ENCODE peak calls at places on chromosomes 4 and X, in ten cellular contexts. One of them, this sample, is unnamed.

GRCh38 chr4:152735302-152735917 is 44.1 kb downstream of the TIGD4 start:
- DNase-seq in testis: no peak
- DNase-seq in tibial artery: no peak
- DNase-seq in OCI-LY7: peak; percentile 72
- DNase-seq in left ventricle myocardium inferior: no peak
- DNase-seq in mesendoderm: peak; percentile 70
- DNase-seq in CD4-positive, CD25-positive, alpha-beta regulatory T cell: peak; percentile 36
- DNase-seq in Panc1: no peak
- DNase-seq in mucosa of descending colon: no peak
- DNase-seq in adrenal gland: no peak
- DNase-seq in this sample: peak; percentile 24

GRCh38 chr4:7581477-7581876 is 146.7 kb upstream of the PSAPL1 start:
- DNase-seq in Panc1: no peak
- DNase-seq in adrenal gland: no peak
- DNase-seq in mucosa of descending colon: peak; percentile 15
- DNase-seq in mesendoderm: peak; percentile 72
- DNase-seq in testis: peak; percentile 57
- DNase-seq in left ventricle myocardium inferior: no peak
- DNase-seq in CD4-positive, CD25-positive, alpha-beta regulatory T cell: no peak
- DNase-seq in tibial artery: no peak
- DNase-seq in OCI-LY7: peak; percentile 25
- DNase-seq in this sample: no peak

GRCh38 chr4:146245899-146246298 is 31.6 kb downstream of the REELD1 start:
- DNase-seq in testis: no peak
- DNase-seq in Panc1: no peak
- DNase-seq in left ventricle myocardium inferior: peak; percentile 22
- DNase-seq in adrenal gland: peak; percentile 54
- DNase-seq in OCI-LY7: no peak
- DNase-seq in mucosa of descending colon: no peak
- DNase-seq in CD4-positive, CD25-positive, alpha-beta regulatory T cell: no peak
- DNase-seq in tibial artery: no peak
- DNase-seq in mesendoderm: no peak
- DNase-seq in this sample: no peak

GRCh38 chrX:154056739-154057367 is 37.2 kb upstream of the IRAK1 start:
- DNase-seq in testis: no peak
- DNase-seq in left ventricle myocardium inferior: no peak
- DNase-seq in OCI-LY7: peak; percentile 7
- DNase-seq in mesendoderm: no peak
- DNase-seq in Panc1: no peak
- DNase-seq in CD4-positive, CD25-positive, alpha-beta regulatory T cell: peak; percentile 34
- DNase-seq in mucosa of descending colon: peak; percentile 14
- DNase-seq in tibial artery: no peak
- DNase-seq in adrenal gland: peak; percentile 36
- DNase-seq in this sample: no peak

GRCh38 chrX:46589977-46590723 is 16.6 kb downstream of the CHST7 start:
- DNase-seq in tibial artery: no peak
- DNase-seq in adrenal gland: no peak
- DNase-seq in CD4-positive, CD25-positive, alpha-beta regulatory T cell: peak; percentile 39
- DNase-seq in Panc1: no peak
- DNase-seq in testis: no peak
- DNase-seq in mesendoderm: no peak
- DNase-seq in OCI-LY7: no peak
- DNase-seq in left ventricle myocardium inferior: no peak
- DNase-seq in mucosa of descending colon: no peak
- DNase-seq in this sample: no peak

GRCh38 chr4:26787461-26788340 is 72.9 kb upstream of the STIM2 start:
- DNase-seq in mesendoderm: peak; percentile 81
- DNase-seq in tibial artery: no peak
- DNase-seq in Panc1: no peak
- DNase-seq in adrenal gland: peak; percentile 59
- DNase-seq in left ventricle myocardium inferior: peak; percentile 31
- DNase-seq in CD4-positive, CD25-positive, alpha-beta regulatory T cell: peak; percentile 29
- DNase-seq in mucosa of descending colon: peak; percentile 44
- DNase-seq in testis: no peak
- DNase-seq in OCI-LY7: peak; percentile 88
- DNase-seq in this sample: peak; percentile 13

GRCh38 chr4:26194764-26195163 is 126.0 kb upstream of the RBPJ start:
- DNase-seq in testis: no peak
- DNase-seq in CD4-positive, CD25-positive, alpha-beta regulatory T cell: no peak
- DNase-seq in OCI-LY7: no peak
- DNase-seq in tibial artery: no peak
- DNase-seq in mesendoderm: no peak
- DNase-seq in Panc1: no peak
- DNase-seq in adrenal gland: no peak
- DNase-seq in left ventricle myocardium inferior: no peak
- DNase-seq in mucosa of descending colon: no peak
- DNase-seq in this sample: no peak

GRCh38 chr4:77742054-77742453 is 77.1 kb downstream of the CNOT6L start:
- DNase-seq in mucosa of descending colon: no peak
- DNase-seq in adrenal gland: no peak
- DNase-seq in OCI-LY7: no peak
- DNase-seq in tibial artery: no peak
- DNase-seq in testis: no peak
- DNase-seq in Panc1: no peak
- DNase-seq in left ventricle myocardium inferior: no peak
- DNase-seq in mesendoderm: no peak
- DNase-seq in CD4-positive, CD25-positive, alpha-beta regulatory T cell: no peak
- DNase-seq in this sample: no peak

GRCh38 chrX:56978172-56978571 is 17.2 kb downstream of the SPIN3 start:
- DNase-seq in adrenal gland: peak; percentile 34
- DNase-seq in Panc1: no peak
- DNase-seq in mucosa of descending colon: peak; percentile 43
- DNase-seq in OCI-LY7: peak; percentile 52
- DNase-seq in CD4-positive, CD25-positive, alpha-beta regulatory T cell: peak; percentile 80
- DNase-seq in left ventricle myocardium inferior: no peak
- DNase-seq in testis: peak; percentile 14
- DNase-seq in mesendoderm: peak; percentile 62
- DNase-seq in tibial artery: no peak
- DNase-seq in this sample: no peak

GRCh38 chr4:140266958-140267568 is 106.4 kb upstream of the SCOC start:
- DNase-seq in OCI-LY7: no peak
- DNase-seq in tibial artery: no peak
- DNase-seq in Panc1: no peak
- DNase-seq in left ventricle myocardium inferior: no peak
- DNase-seq in CD4-positive, CD25-positive, alpha-beta regulatory T cell: no peak
- DNase-seq in mesendoderm: no peak
- DNase-seq in adrenal gland: no peak
- DNase-seq in mucosa of descending colon: no peak
- DNase-seq in testis: no peak
- DNase-seq in this sample: no peak
- H3K36me3 ChIP-seq in OCI-LY7: no peaks in the 10 kb centered on the region
- H3K36me3 ChIP-seq in tibial artery: no peaks in the 10 kb centered on the region
- H3K36me3 ChIP-seq in Panc1: no peaks in the 10 kb centered on the region
- H3K36me3 ChIP-seq in left ventricle myocardium inferior: no peaks in the 10 kb centered on the region
- H3K36me3 ChIP-seq in CD4-positive, CD25-positive, alpha-beta regulatory T cell: no peaks in the 10 kb centered on the region
- H3K36me3 ChIP-seq in mesendoderm: no peaks in the 10 kb centered on the region
- H3K36me3 ChIP-seq in adrenal gland: no peaks in the 10 kb centered on the region
- H3K36me3 ChIP-seq in mucosa of descending colon: no peaks in the 10 kb centered on the region
- H3K36me3 ChIP-seq in testis: no peaks in the 10 kb centered on the region
- H3K36me3 ChIP-seq in this sample: no peaks in the 10 kb centered on the region

GRCh38 chrX:44874481-44875184 is 1.6 kb downstream of the KDM6A start:
- DNase-seq in testis: peak; percentile 33
- DNase-seq in OCI-LY7: peak; percentile 37
- DNase-seq in CD4-positive, CD25-positive, alpha-beta regulatory T cell: peak; percentile 80
- DNase-seq in mucosa of descending colon: peak; percentile 45
- DNase-seq in left ventricle myocardium inferior: no peak
- DNase-seq in Panc1: no peak
- DNase-seq in tibial artery: peak; percentile 19
- DNase-seq in mesendoderm: peak; percentile 59
- DNase-seq in adrenal gland: peak; percentile 10
- DNase-seq in this sample: peak; percentile 19

GRCh38 chrX:44873415-44874270 is 655 bp downstream of the KDM6A start:
- DNase-seq in testis: peak; percentile 40
- DNase-seq in left ventricle myocardium inferior: peak; percentile 40
- DNase-seq in CD4-positive, CD25-positive, alpha-beta regulatory T cell: peak; percentile 66
- DNase-seq in Panc1: no peak
- DNase-seq in adrenal gland: peak; percentile 49
- DNase-seq in tibial artery: peak; percentile 43
- DNase-seq in mesendoderm: peak; percentile 43
- DNase-seq in mucosa of descending colon: peak; percentile 48
- DNase-seq in OCI-LY7: peak; percentile 45
- DNase-seq in this sample: peak; percentile 71

GRCh38 chrX:44875185-44875489 is 2.1 kb downstream of the KDM6A start:
- DNase-seq in mesendoderm: no peak
- DNase-seq in testis: no peak
- DNase-seq in OCI-LY7: no peak
- DNase-seq in tibial artery: no peak
- DNase-seq in Panc1: no peak
- DNase-seq in mucosa of descending colon: no peak
- DNase-seq in adrenal gland: no peak
- DNase-seq in left ventricle myocardium inferior: no peak
- DNase-seq in CD4-positive, CD25-positive, alpha-beta regulatory T cell: no peak
- DNase-seq in this sample: no peak

GRCh38 chrX:44876767-44877166 is 3.8 kb downstream of the KDM6A start:
- DNase-seq in adrenal gland: no peak
- DNase-seq in left ventricle myocardium inferior: no peak
- DNase-seq in tibial artery: no peak
- DNase-seq in CD4-positive, CD25-positive, alpha-beta regulatory T cell: no peak
- DNase-seq in testis: no peak
- DNase-seq in mesendoderm: no peak
- DNase-seq in Panc1: no peak
- DNase-seq in mucosa of descending colon: no peak
- DNase-seq in OCI-LY7: no peak
- DNase-seq in this sample: no peak

GRCh38 chrX:44876076-44876475 is 3.1 kb downstream of the KDM6A start:
- DNase-seq in mesendoderm: no peak
- DNase-seq in OCI-LY7: no peak
- DNase-seq in adrenal gland: no peak
- DNase-seq in mucosa of descending colon: no peak
- DNase-seq in left ventricle myocardium inferior: no peak
- DNase-seq in testis: no peak
- DNase-seq in CD4-positive, CD25-positive, alpha-beta regulatory T cell: no peak
- DNase-seq in Panc1: no peak
- DNase-seq in tibial artery: no peak
- DNase-seq in this sample: no peak
- H3K4me3 ChIP-seq in mesendoderm: no peak overlapping the region
- H3K4me3 ChIP-seq in OCI-LY7: peak overlapping the region; percentile 73
- H3K4me3 ChIP-seq in adrenal gland: peak overlapping the region; percentile 92
- H3K4me3 ChIP-seq in mucosa of descending colon: no peak overlapping the region
- H3K4me3 ChIP-seq in left ventricle myocardium inferior: peak overlapping the region; percentile 88
- H3K4me3 ChIP-seq in testis: peak overlapping the region; percentile 78
- H3K4me3 ChIP-seq in CD4-positive, CD25-positive, alpha-beta regulatory T cell: peak overlapping the region; percentile 95
- H3K4me3 ChIP-seq in Panc1: peak overlapping the region; percentile 10
- H3K4me3 ChIP-seq in tibial artery: peak overlapping the region; percentile 85
- H3K4me3 ChIP-seq in this sample: peak overlapping the region; percentile 20

GRCh38 chr4:4419896-4420295 is 33.0 kb downstream of the NSG1 start:
- DNase-seq in Panc1: no peak
- DNase-seq in tibial artery: peak; percentile 3
- DNase-seq in CD4-positive, CD25-positive, alpha-beta regulatory T cell: no peak
- DNase-seq in adrenal gland: no peak
- DNase-seq in mucosa of descending colon: no peak
- DNase-seq in left ventricle myocardium inferior: no peak
- DNase-seq in mesendoderm: no peak
- DNase-seq in testis: no peak
- DNase-seq in OCI-LY7: no peak
- DNase-seq in this sample: no peak
- H3K36me3 ChIP-seq in Panc1: no peaks in the 10 kb centered on the region
- H3K36me3 ChIP-seq in tibial artery: peaks cover 67% of the 10 kb centered on the region
- H3K36me3 ChIP-seq in CD4-positive, CD25-positive, alpha-beta regulatory T cell: peaks cover 38% of the 10 kb centered on the region
- H3K36me3 ChIP-seq in adrenal gland: no peaks in the 10 kb centered on the region
- H3K36me3 ChIP-seq in mucosa of descending colon: no peaks in the 10 kb centered on the region
- H3K36me3 ChIP-seq in left ventricle myocardium inferior: peaks cover 84% of the 10 kb centered on the region
- H3K36me3 ChIP-seq in mesendoderm: no peaks in the 10 kb centered on the region
- H3K36me3 ChIP-seq in testis: no peaks in the 10 kb centered on the region
- H3K36me3 ChIP-seq in OCI-LY7: peaks cover 66% of the 10 kb centered on the region
- H3K36me3 ChIP-seq in this sample: peaks cover 25% of the 10 kb centered on the region

GRCh38 chrX:23334536-23334870 is at the start of gene PTCHD1:
- DNase-seq in adrenal gland: no peak
- DNase-seq in OCI-LY7: no peak
- DNase-seq in CD4-positive, CD25-positive, alpha-beta regulatory T cell: no peak
- DNase-seq in mucosa of descending colon: no peak
- DNase-seq in mesendoderm: no peak
- DNase-seq in Panc1: no peak
- DNase-seq in testis: no peak
- DNase-seq in left ventricle myocardium inferior: no peak
- DNase-seq in tibial artery: no peak
- DNase-seq in this sample: no peak

GRCh38 chrX:23332101-23332887 is 2.4 kb upstream of the PTCHD1 start:
- DNase-seq in mesendoderm: no peak
- DNase-seq in tibial artery: no peak
- DNase-seq in testis: peak; percentile 14
- DNase-seq in Panc1: no peak
- DNase-seq in mucosa of descending colon: no peak
- DNase-seq in adrenal gland: no peak
- DNase-seq in CD4-positive, CD25-positive, alpha-beta regulatory T cell: no peak
- DNase-seq in OCI-LY7: no peak
- DNase-seq in left ventricle myocardium inferior: no peak
- DNase-seq in this sample: no peak

GRCh38 chrX:23332888-23333821 is 1.5 kb upstream of the PTCHD1 start:
- DNase-seq in Panc1: no peak
- DNase-seq in CD4-positive, CD25-positive, alpha-beta regulatory T cell: no peak
- DNase-seq in adrenal gland: no peak
- DNase-seq in testis: no peak
- DNase-seq in tibial artery: no peak
- DNase-seq in mucosa of descending colon: no peak
- DNase-seq in left ventricle myocardium inferior: no peak
- DNase-seq in OCI-LY7: no peak
- DNase-seq in mesendoderm: peak; percentile 69
- DNase-seq in this sample: peak; percentile 7

GRCh38 chrX:23333842-23334535 is 660 bp upstream of the PTCHD1 start:
- DNase-seq in CD4-positive, CD25-positive, alpha-beta regulatory T cell: no peak
- DNase-seq in adrenal gland: no peak
- DNase-seq in mesendoderm: peak; percentile 76
- DNase-seq in testis: peak; percentile 20
- DNase-seq in left ventricle myocardium inferior: no peak
- DNase-seq in OCI-LY7: no peak
- DNase-seq in Panc1: no peak
- DNase-seq in tibial artery: no peak
- DNase-seq in mucosa of descending colon: peak; percentile 6
- DNase-seq in this sample: peak; percentile 3

DNA sequence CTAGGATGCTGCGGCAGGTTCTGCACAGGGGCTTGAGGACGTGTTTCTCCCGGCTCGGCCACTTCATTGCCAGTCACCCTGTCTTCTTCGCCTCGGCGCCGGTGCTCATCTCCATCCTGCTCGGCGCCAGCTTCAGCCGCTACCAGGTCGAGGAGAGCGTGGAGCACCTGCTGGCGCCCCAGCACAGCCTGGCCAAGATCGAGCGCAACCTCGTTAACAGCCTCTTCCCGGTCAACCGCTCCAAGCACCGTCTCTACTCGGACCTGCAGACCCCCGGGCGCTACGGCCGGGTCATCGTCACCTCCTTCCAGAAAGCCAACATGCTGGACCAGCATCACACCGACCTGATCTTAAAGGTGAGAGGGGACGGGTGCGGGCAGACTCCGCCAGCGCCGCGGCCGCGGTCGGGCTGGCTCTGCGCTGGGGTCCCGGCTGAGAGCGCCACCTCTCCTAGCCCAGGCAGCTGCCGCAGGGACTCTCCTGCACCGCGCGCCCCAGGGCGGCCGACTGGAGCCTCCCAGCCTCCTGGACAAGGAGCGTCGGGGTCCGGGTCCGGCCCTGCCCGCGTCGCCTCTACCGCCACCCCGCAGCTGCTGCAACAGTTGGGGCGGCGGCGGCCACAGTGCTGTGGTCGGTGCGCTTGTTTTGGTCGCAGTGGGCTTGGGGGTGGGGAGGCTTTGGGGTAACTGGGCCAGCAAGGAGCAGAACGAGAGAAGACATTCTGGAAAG is 386 bp downstream of the PTCHD1 start:
- DNase-seq in CD4-positive, CD25-positive, alpha-beta regulatory T cell: no peak
- DNase-seq in left ventricle myocardium inferior: no peak
- DNase-seq in Panc1: no peak
- DNase-seq in mesendoderm: peak; percentile 40
- DNase-seq in testis: no peak
- DNase-seq in tibial artery: no peak
- DNase-seq in mucosa of descending colon: no peak
- DNase-seq in OCI-LY7: no peak
- DNase-seq in adrenal gland: no peak
- DNase-seq in this sample: peak; percentile 11
- H3K4me3 ChIP-seq in CD4-positive, CD25-positive, alpha-beta regulatory T cell: no peak overlapping the region
- H3K4me3 ChIP-seq in left ventricle myocardium inferior: peak overlapping the region; percentile 53
- H3K4me3 ChIP-seq in Panc1: peak overlapping the region; percentile 32
- H3K4me3 ChIP-seq in mesendoderm: peak overlapping the region; percentile 37
- H3K4me3 ChIP-seq in testis: peak overlapping the region; percentile 31
- H3K4me3 ChIP-seq in tibial artery: peak overlapping the region; percentile 67
- H3K4me3 ChIP-seq in mucosa of descending colon: no peak overlapping the region
- H3K4me3 ChIP-seq in OCI-LY7: no peak overlapping the region
- H3K4me3 ChIP-seq in adrenal gland: no peak overlapping the region
- H3K4me3 ChIP-seq in this sample: no peak overlapping the region